ENCODE peak calls at places on chromosomes 4 and X, in seven cellular contexts. O, C, Z, W, S, F and M are unnamed samples.

GRCh38 chr4:186416451-186417060 is 138.8 kb downstream of the MTNR1A start:
- DNase-seq in O (no peak), C (no peak), Z (no peak), W (peak), S (no peak), F (no peak), M (no peak)

GRCh38 chrX:29419774-29420553 is 795.4 kb upstream of the MAGEB2 start:
- DNase-seq in O (peak), C (no peak), Z (peak), W (no peak), S (no peak), F (no peak), M (no peak)

GRCh38 chr4:122686709-122687108 is 45.8 kb upstream of the BBS12 start:
- DNase-seq in O (no peak), C (no peak), Z (no peak), W (no peak), S (no peak), F (no peak), M (no peak)

GRCh38 chr4:72500214-72500613 is 68.8 kb downstream of the ADAMTS3 start:
- DNase-seq in O (no peak), C (no peak), Z (no peak), W (no peak), S (no peak), F (no peak), M (no peak)

GRCh38 chr4:184355111-184355604 is 119.2 kb downstream of the IRF2 start:
- DNase-seq in O (peak), C (no peak), Z (peak), W (peak), S (no peak), F (no peak), M (peak)

GRCh38 chrX:109600114-109600710 is 24.8 kb downstream of the KCNE5 start:
- DNase-seq in O (peak), C (no peak), Z (no peak), W (peak), S (no peak), F (no peak), M (peak)

GRCh38 chr4:7147661-7148310 is 44.6 kb upstream of the SORCS2 start:
- DNase-seq in O (no peak), C (no peak), Z (no peak), W (no peak), S (no peak), F (no peak), M (no peak)

GRCh38 chrX:70960728-70961127 is 29.8 kb upstream of the SLC7A3 start:
- DNase-seq in O (peak), C (no peak), Z (no peak), W (no peak), S (no peak), F (peak), M (no peak)

GRCh38 chr4:111510535-111510934 is 634.7 kb upstream of the FAM241A start:
- DNase-seq in O (no peak), C (no peak), Z (no peak), W (no peak), S (no peak), F (no peak), M (peak)

GRCh38 chr4:152385551-152385950 is 150.3 kb downstream of the FBXW7 start:
- DNase-seq in O (peak), C (no peak), Z (no peak), W (no peak), S (no peak), F (no peak), M (peak)

GRCh38 chr4:177489847-177490246 is 47.6 kb upstream of the AGA start:
- DNase-seq in O (no peak), C (no peak), Z (no peak), W (no peak), S (no peak), F (no peak), M (peak)

GRCh38 chr4:168784786-168785461 is 225.1 kb downstream of the CBR4 start:
- DNase-seq in O (no peak), C (no peak), Z (no peak), W (no peak), S (no peak), F (no peak), M (no peak)

GRCh38 chrX:132961511-132961910 is 3.1 kb upstream of the HS6ST2 start:
- DNase-seq in O (no peak), C (no peak), Z (no peak), W (no peak), S (no peak), F (no peak), M (no peak)

GRCh38 chr4:1674682-1675081 is 9.4 kb downstream of the FAM53A start:
- DNase-seq in O (peak), C (no peak), Z (no peak), W (no peak), S (no peak), F (no peak), M (no peak)

GRCh38 chr4:147328756-147329446 is 152.0 kb upstream of the EDNRA start:
- DNase-seq in O (no peak), C (no peak), Z (no peak), W (no peak), S (no peak), F (no peak), M (no peak)

GRCh38 chr4:170025523-170026252 is 507 bp downstream of the MFAP3L start:
- DNase-seq in O (peak), C (peak), Z (no peak), W (peak), S (no peak), F (no peak), M (peak)

GRCh38 chr4:81084624-81085023 is 54.1 kb downstream of the BMP3 start:
- DNase-seq in O (peak), C (no peak), Z (no peak), W (no peak), S (no peak), F (no peak), M (no peak)

GRCh38 chrX:140503230-140503585 is 1.7 kb downstream of the SOX3 start:
- DNase-seq in O (no peak), C (no peak), Z (no peak), W (peak), S (no peak), F (no peak), M (no peak)
- H3K4me3 ChIP-seq in O (no peak), C (no peak), Z (no peak), W (peak), S (no peak), F (no peak), M (no peak)

GRCh38 chrX:103932133-103932532 is 30.3 kb upstream of the TMSB15B start:
- DNase-seq in O (no peak), C (no peak), Z (no peak), W (no peak), S (no peak), F (no peak), M (no peak)
- H3K4me3 ChIP-seq in O (no peak), C (no peak), Z (no peak), W (no peak), S (no peak), F (no peak), M (no peak)

GRCh38 chr4:57344296-57344695 is 234.1 kb upstream of the IGFBP7 start:
- DNase-seq in O (no peak), C (no peak), Z (no peak), W (no peak), S (no peak), F (no peak), M (no peak)

GRCh38 chr4:57342406-57342805 is 232.2 kb upstream of the IGFBP7 start:
- DNase-seq in O (peak), C (no peak), Z (no peak), W (no peak), S (no peak), F (no peak), M (peak)
- H3K4me3 ChIP-seq in O (no peak), C (no peak), Z (no peak), W (no peak), S (no peak), F (no peak), M (no peak)

DNA sequence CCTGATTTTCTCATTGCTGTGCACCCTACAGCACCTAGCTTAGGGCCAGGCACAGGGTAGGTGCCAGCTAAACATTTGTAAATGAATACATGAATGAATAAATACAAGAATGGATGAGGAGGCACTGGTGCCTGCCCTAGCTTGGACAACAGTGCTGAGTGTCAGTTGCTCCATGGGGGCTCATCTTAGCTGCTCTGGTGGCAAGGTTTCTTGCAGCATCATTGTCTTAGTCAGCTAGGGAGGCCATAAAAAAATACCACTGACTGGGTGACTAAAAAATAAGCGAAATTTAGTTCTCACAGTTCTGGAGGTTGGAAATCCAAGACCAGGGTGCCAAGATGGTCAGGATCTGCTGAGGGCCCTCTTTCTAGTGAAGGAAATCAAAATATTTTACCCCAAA is 31.2 kb downstream of the TMEM31 start:
- DNase-seq in O (no peak), C (no peak), Z (no peak), W (no peak), S (no peak), F (no peak), M (no peak)
- H3K4me3 ChIP-seq in O (no peak), C (no peak), Z (no peak), W (no peak), S (no peak), F (no peak), M (no peak)

GRCh38 chrX:129678881-129679195 is 24.1 kb upstream of the APLN start:
- DNase-seq in O (no peak), C (no peak), Z (no peak), W (no peak), S (no peak), F (no peak), M (no peak)
- H3K4me3 ChIP-seq in O (no peak), C (no peak), Z (no peak), W (no peak), S (peak), F (no peak), M (no peak)

GRCh38 chrX:47838361-47838760 is 1.7 kb downstream of the ZNF81 start:
- DNase-seq in O (no peak), C (no peak), Z (no peak), W (no peak), S (no peak), F (no peak), M (no peak)
- H3K4me3 ChIP-seq in O (no peak), C (no peak), Z (no peak), W (peak), S (no peak), F (no peak), M (no peak)